ENCODE peak calls at places on chromosome 10, in nine cellular contexts. D is HepG2, A is mammary epithelial cell, L is GM12878, Z is GM23248, E is stomach, X is adrenal gland, Y is hepatocyte, K is left ventricle myocardium inferior. T is an unnamed sample.
A peak's percentile ranks its signal among the peaks of the same experiment; 100 is the strongest.

GRCh38 chr10:69088801-69089501 is 1.0 kb downstream of the SRGN start:
- DNase-seq in Z (peak; percentile 47), A (no peak), L (peak; percentile 61), K (no peak), E (no peak), Y (no peak), X (no peak), D (no peak), T (no peak)

GRCh38 chr10:117631276-117632151 is 89.0 kb downstream of the EMX2 start:
- DNase-seq in A (no peak), Z (no peak), Y (peak; percentile 4), K (peak; percentile 75), L (no peak), X (no peak), D (no peak), E (no peak), T (no peak)

GRCh38 chr10:34633346-34633745 is 181.8 kb downstream of the PARD3 start:
- DNase-seq in A (no peak), Z (no peak), Y (no peak), D (no peak), K (no peak), E (no peak), L (no peak), X (no peak), T (no peak)

GRCh38 chr10:92891885-92892705 is 43.8 kb downstream of the EXOC6 start:
- DNase-seq in Y (peak; percentile 86), A (peak; percentile 95), L (no peak), E (peak; percentile 51), X (peak; percentile 85), Z (peak; percentile 73), D (peak; percentile 96), K (no peak), T (peak; percentile 50)

GRCh38 chr10:42952358-42952757 is 124.5 kb upstream of the RET start:
- DNase-seq in A (peak; percentile 4), E (peak; percentile 25), X (no peak), D (peak; percentile 13), L (no peak), Z (peak; percentile 26), Y (peak; percentile 61), K (peak; percentile 50), T (peak; percentile 48)

GRCh38 chr10:124028700-124029487 is 64.5 kb downstream of the CHST15 start:
- DNase-seq in L (no peak), X (no peak), E (no peak), A (no peak), Y (no peak), K (no peak), D (no peak), Z (no peak), T (no peak)

GRCh38 chr10:3265081-3265480 is 92.5 kb upstream of the PITRM1 start:
- DNase-seq in X (no peak), D (no peak), Y (no peak), K (no peak), L (no peak), E (no peak), A (no peak), Z (no peak), T (no peak)

GRCh38 chr10:61878411-61879051 is 23.0 kb upstream of the ARID5B start:
- DNase-seq in D (no peak), E (no peak), X (no peak), Y (no peak), A (no peak), L (no peak), K (no peak), Z (no peak), T (no peak)

GRCh38 chr10:118449521-118449920 is 107.4 kb upstream of the FAM204A start:
- DNase-seq in X (no peak), D (no peak), E (no peak), A (no peak), L (no peak), K (no peak), Y (no peak), Z (no peak), T (no peak)

GRCh38 chr10:109456566-109457361 is 466.5 kb downstream of the XPNPEP1 start:
- DNase-seq in X (no peak), E (no peak), Y (peak; percentile 18), Z (peak; percentile 25), L (no peak), K (no peak), D (no peak), A (no peak), T (no peak)

GRCh38 chr10:114663631-114664030 is 5.6 kb upstream of the ABLIM1 start:
- DNase-seq in L (no peak), A (no peak), K (no peak), X (no peak), Y (peak; percentile 42), Z (no peak), D (no peak), E (no peak), T (no peak)

GRCh38 chr10:110355181-110355831 is 50.6 kb upstream of the SMNDC1 start:
- DNase-seq in A (no peak), Y (no peak), L (peak; percentile 58), E (no peak), X (no peak), K (no peak), D (no peak), Z (no peak), T (no peak)

GRCh38 chr10:116723428-116724281 is 18.7 kb downstream of the HSPA12A start:
- DNase-seq in A (no peak), L (no peak), Y (no peak), X (no peak), K (no peak), Z (no peak), D (no peak), E (no peak), T (no peak)

GRCh38 chr10:50740351-50740688 is 584 bp downstream of the ASAH2B start:
- DNase-seq in X (peak; percentile 36), K (peak; percentile 13), L (peak; percentile 2), Z (peak; percentile 90), D (peak; percentile 15), Y (peak; percentile 55), E (no peak), A (peak; percentile 68), T (no peak)

GRCh38 chr10:88037623-88038022 is 174.2 kb downstream of the PTEN start:
- DNase-seq in K (no peak), D (no peak), X (no peak), Z (no peak), A (no peak), Y (no peak), E (no peak), L (no peak), T (no peak)

GRCh38 chr10:72692897-72693598 is 1.1 kb downstream of the MCU start:
- DNase-seq in A (peak; percentile 26), E (no peak), L (no peak), D (no peak), K (no peak), Y (peak; percentile 14), Z (peak; percentile 46), X (no peak), T (no peak)

GRCh38 chr10:20073164-20073563 is 256.9 kb downstream of the PLXDC2 start:
- DNase-seq in K (no peak), Y (no peak), Z (no peak), E (no peak), D (no peak), L (no peak), A (no peak), X (no peak), T (no peak)

GRCh38 chr10:127527320-127527719 is 21.8 kb upstream of the NPS start:
- DNase-seq in E (no peak), L (no peak), Y (no peak), X (no peak), D (no peak), K (no peak), Z (no peak), A (no peak), T (no peak)
- H3K27ac ChIP-seq in E (no peak overlapping the region), L (no peak overlapping the region), Y (no peak overlapping the region), X (no peak overlapping the region), D (no peak overlapping the region), K (peak overlapping the region; percentile 70), Z (no peak overlapping the region), A (no peak overlapping the region), T (no peak overlapping the region)

GRCh38 chr10:18710201-18710653 is 51.0 kb downstream of the ARL5B start:
- DNase-seq in Y (no peak), A (no peak), K (no peak), Z (no peak), D (no peak), E (no peak), X (no peak), L (no peak), T (no peak)

GRCh38 chr10:18713077-18713476 is 53.8 kb downstream of the ARL5B start:
- DNase-seq in D (peak; percentile 53), L (no peak), K (no peak), A (peak; percentile 89), Z (peak; percentile 95), E (no peak), X (no peak), Y (peak; percentile 70), T (no peak)
- H3K27ac ChIP-seq in D (no peak overlapping the region), L (no peak overlapping the region), K (no peak overlapping the region), A (no peak overlapping the region), Z (no peak overlapping the region), E (no peak overlapping the region), X (no peak overlapping the region), Y (peak overlapping the region; percentile 78), T (no peak overlapping the region)

DNA sequence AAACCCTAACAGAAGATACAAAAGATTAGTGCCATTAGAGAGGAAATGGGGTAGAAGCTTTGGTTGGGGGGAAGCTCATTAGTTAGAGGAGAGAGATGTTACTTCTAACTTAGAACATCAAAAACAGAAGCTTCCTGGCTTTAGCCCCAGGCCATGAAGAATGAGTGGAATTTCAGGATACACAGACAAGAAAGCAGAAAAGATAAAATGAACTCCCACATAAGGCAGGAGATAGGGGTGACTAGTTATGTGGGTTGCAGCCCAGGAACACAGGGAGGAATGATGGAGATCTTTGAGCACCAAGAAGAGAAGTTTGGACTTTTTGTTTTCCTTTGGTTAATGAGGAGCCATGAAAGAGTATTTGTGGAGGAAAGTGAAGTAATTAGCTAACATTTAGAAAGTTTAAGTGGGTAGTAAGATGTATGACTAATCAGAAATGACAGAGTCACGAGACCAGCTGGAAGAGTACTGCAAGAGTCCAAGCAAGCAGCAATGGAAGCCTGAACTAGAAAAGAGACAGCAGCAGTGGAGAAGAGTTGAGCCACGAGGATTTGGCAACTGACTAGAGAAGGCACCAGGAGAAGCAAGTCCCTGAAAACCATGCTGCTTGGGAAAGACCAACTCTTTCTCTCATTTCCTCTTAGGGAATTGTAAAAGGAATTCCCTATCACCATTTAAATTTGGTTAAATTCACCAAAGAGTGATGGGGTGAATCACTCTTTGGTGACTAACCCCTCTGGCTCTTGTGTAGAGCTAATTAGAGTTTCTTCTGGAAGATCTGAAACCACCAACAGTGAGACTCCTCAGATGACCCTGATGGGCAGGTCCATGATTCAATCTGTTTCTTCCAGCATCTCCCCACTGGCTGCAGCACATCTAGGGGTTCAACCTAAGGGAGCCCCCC is 131.9 kb downstream of the KCNMA1 start:
- DNase-seq in L (no peak), K (no peak), E (no peak), X (no peak), Y (peak; percentile 23), A (peak; percentile 91), D (no peak), Z (peak; percentile 94), T (no peak)
- H3K27ac ChIP-seq in L (no peak overlapping the region), K (no peak overlapping the region), E (peak overlapping the region; percentile 18), X (no peak overlapping the region), Y (peak overlapping the region; percentile 46), A (peak overlapping the region; percentile 79), D (no peak overlapping the region), Z (peak overlapping the region; percentile 79), T (no peak overlapping the region)

DNA sequence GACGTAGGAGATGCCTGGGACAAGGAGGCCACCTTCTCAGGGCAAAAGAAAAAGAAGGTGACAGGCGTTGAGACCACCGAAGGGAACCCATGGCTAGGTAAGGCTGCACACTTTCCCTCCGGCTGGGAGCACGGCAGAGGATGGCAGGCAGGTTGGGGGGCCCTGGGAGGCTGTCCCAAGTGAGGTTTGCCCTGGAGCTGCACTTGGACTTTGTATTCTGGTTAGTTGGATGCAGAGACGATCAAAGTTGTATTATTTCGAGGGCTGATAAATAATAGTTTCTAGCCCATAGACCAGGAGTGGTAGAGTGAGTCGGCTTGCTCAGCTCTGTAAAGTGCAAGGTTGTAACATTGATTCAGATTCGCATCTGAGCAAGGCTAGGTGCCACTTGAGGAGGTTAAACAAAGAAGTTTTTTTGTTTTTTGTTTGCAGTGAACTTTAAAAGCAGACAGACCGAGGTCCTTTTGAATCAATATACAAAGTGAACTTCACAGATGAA is 608 bp downstream of the ENTPD7 start:
- DNase-seq in X (no peak), K (no peak), Y (no peak), E (no peak), L (no peak), A (peak; percentile 28), Z (peak; percentile 47), D (no peak), T (no peak)
- H3K27ac ChIP-seq in X (peak overlapping the region; percentile 74), K (peak overlapping the region; percentile 49), Y (peak overlapping the region; percentile 73), E (peak overlapping the region; percentile 65), L (peak overlapping the region; percentile 64), A (peak overlapping the region; percentile 95), Z (peak overlapping the region; percentile 95), D (peak overlapping the region; percentile 76), T (peak overlapping the region; percentile 75)